ENCODE peak calls at places on chromosome 3, in eight cellular contexts. One of them, this sample, is unnamed.

GRCh38 chr3:4565806-4566501 is 72.8 kb downstream of the ITPR1 start:
- DNase-seq in lower lobe of right lung: no peak
- DNase-seq in endodermal cell: no peak
- DNase-seq in fibroblast of villous mesenchyme: no peak
- DNase-seq in astrocyte of the spinal cord: no peak
- DNase-seq in gastrocnemius medialis: no peak
- DNase-seq in psoas muscle: no peak
- DNase-seq in HL-60: no peak
- DNase-seq in this sample: no peak

GRCh38 chr3:39260957-39261356 is 18.9 kb downstream of the CX3CR1 start:
- DNase-seq in HL-60: peak
- DNase-seq in fibroblast of villous mesenchyme: peak
- DNase-seq in psoas muscle: peak
- DNase-seq in endodermal cell: no peak
- DNase-seq in lower lobe of right lung: peak
- DNase-seq in gastrocnemius medialis: peak
- DNase-seq in astrocyte of the spinal cord: peak
- DNase-seq in this sample: peak

GRCh38 chr3:153835540-153835939 is 285.6 kb upstream of the ARHGEF26 start:
- DNase-seq in lower lobe of right lung: no peak
- DNase-seq in gastrocnemius medialis: no peak
- DNase-seq in fibroblast of villous mesenchyme: no peak
- DNase-seq in endodermal cell: peak
- DNase-seq in HL-60: no peak
- DNase-seq in astrocyte of the spinal cord: no peak
- DNase-seq in psoas muscle: no peak
- DNase-seq in this sample: no peak

GRCh38 chr3:155991847-155992246 is 121.4 kb downstream of the GMPS start:
- DNase-seq in endodermal cell: no peak
- DNase-seq in astrocyte of the spinal cord: no peak
- DNase-seq in psoas muscle: no peak
- DNase-seq in fibroblast of villous mesenchyme: no peak
- DNase-seq in gastrocnemius medialis: no peak
- DNase-seq in HL-60: no peak
- DNase-seq in lower lobe of right lung: no peak
- DNase-seq in this sample: no peak

GRCh38 chr3:176359211-176359610 is 838.1 kb downstream of the TBL1XR1 start:
- DNase-seq in fibroblast of villous mesenchyme: no peak
- DNase-seq in lower lobe of right lung: no peak
- DNase-seq in endodermal cell: peak
- DNase-seq in HL-60: no peak
- DNase-seq in psoas muscle: no peak
- DNase-seq in gastrocnemius medialis: no peak
- DNase-seq in astrocyte of the spinal cord: no peak
- DNase-seq in this sample: no peak

GRCh38 chr3:187544326-187544725 is 125.9 kb downstream of the SST start:
- DNase-seq in astrocyte of the spinal cord: no peak
- DNase-seq in fibroblast of villous mesenchyme: no peak
- DNase-seq in HL-60: no peak
- DNase-seq in psoas muscle: no peak
- DNase-seq in gastrocnemius medialis: no peak
- DNase-seq in endodermal cell: no peak
- DNase-seq in lower lobe of right lung: no peak
- DNase-seq in this sample: no peak

GRCh38 chr3:46955801-46956259 is 20.7 kb downstream of the CCDC12 start:
- DNase-seq in lower lobe of right lung: no peak
- DNase-seq in psoas muscle: no peak
- DNase-seq in endodermal cell: no peak
- DNase-seq in HL-60: no peak
- DNase-seq in gastrocnemius medialis: no peak
- DNase-seq in astrocyte of the spinal cord: no peak
- DNase-seq in fibroblast of villous mesenchyme: peak
- DNase-seq in this sample: no peak

GRCh38 chr3:17969244-17969643 is 226.8 kb upstream of the TBC1D5 start:
- DNase-seq in astrocyte of the spinal cord: no peak
- DNase-seq in endodermal cell: no peak
- DNase-seq in lower lobe of right lung: no peak
- DNase-seq in gastrocnemius medialis: no peak
- DNase-seq in HL-60: no peak
- DNase-seq in fibroblast of villous mesenchyme: no peak
- DNase-seq in psoas muscle: no peak
- DNase-seq in this sample: no peak

GRCh38 chr3:136819784-136820640 is 1.1 kb downstream of the SLC35G2 start:
- DNase-seq in HL-60: no peak
- DNase-seq in astrocyte of the spinal cord: peak
- DNase-seq in endodermal cell: peak
- DNase-seq in psoas muscle: peak
- DNase-seq in lower lobe of right lung: peak
- DNase-seq in fibroblast of villous mesenchyme: peak
- DNase-seq in gastrocnemius medialis: no peak
- DNase-seq in this sample: no peak

GRCh38 chr3:178421069-178421468 is 115.2 kb upstream of the KCNMB2 start:
- DNase-seq in HL-60: no peak
- DNase-seq in fibroblast of villous mesenchyme: no peak
- DNase-seq in psoas muscle: no peak
- DNase-seq in astrocyte of the spinal cord: no peak
- DNase-seq in lower lobe of right lung: no peak
- DNase-seq in gastrocnemius medialis: no peak
- DNase-seq in endodermal cell: no peak
- DNase-seq in this sample: no peak

GRCh38 chr3:190840146-190840545 is 22.3 kb downstream of the GMNC start:
- DNase-seq in gastrocnemius medialis: no peak
- DNase-seq in HL-60: no peak
- DNase-seq in endodermal cell: no peak
- DNase-seq in psoas muscle: no peak
- DNase-seq in astrocyte of the spinal cord: no peak
- DNase-seq in fibroblast of villous mesenchyme: no peak
- DNase-seq in lower lobe of right lung: no peak
- DNase-seq in this sample: no peak

GRCh38 chr3:44392489-44392888 is 53.9 kb downstream of the TCAIM start:
- DNase-seq in fibroblast of villous mesenchyme: no peak
- DNase-seq in endodermal cell: no peak
- DNase-seq in HL-60: no peak
- DNase-seq in lower lobe of right lung: no peak
- DNase-seq in psoas muscle: no peak
- DNase-seq in astrocyte of the spinal cord: no peak
- DNase-seq in gastrocnemius medialis: no peak
- DNase-seq in this sample: no peak

DNA sequence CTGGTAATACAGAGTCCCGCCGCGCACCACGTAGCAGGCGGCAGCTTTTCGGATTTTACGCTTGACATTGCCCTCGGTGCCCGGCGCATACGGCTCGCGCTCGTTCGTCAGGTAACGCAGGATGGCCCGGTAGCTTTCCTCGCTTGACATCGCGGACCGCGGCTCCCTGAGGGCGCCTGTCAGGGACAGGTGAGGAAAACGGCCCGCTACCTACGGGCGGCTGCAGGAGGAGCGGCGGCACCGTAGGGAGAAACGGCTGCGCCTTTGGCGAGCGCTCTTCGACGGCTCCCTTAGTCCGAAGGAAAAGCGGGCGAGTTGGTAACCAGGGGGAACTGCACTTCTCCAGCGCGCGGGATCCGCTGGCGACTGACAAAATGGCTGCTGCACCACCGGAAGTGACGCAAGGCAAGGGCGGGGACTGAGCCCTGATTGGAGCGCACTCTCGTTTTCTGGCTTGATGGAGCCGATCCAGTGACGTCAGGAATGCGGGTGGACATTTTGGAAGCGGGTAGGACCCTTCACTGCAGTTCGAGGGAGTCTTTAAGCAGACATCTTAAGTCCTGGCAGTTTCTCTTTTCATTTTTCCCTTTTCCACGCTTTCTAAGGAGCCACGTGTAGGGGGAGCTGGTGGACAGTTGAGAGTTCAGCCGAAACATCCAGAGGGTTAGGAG is at the start of gene ZBTB11:
- DNase-seq in lower lobe of right lung: peak
- DNase-seq in gastrocnemius medialis: peak
- DNase-seq in psoas muscle: peak
- DNase-seq in fibroblast of villous mesenchyme: peak
- DNase-seq in endodermal cell: peak
- DNase-seq in astrocyte of the spinal cord: peak
- DNase-seq in HL-60: peak
- DNase-seq in this sample: peak
- TF ChIP-seq CTCF in lower lobe of right lung: peak
- TF ChIP-seq CTCF in gastrocnemius medialis: no peak
- TF ChIP-seq CTCF in psoas muscle: peak
- TF ChIP-seq CTCF in fibroblast of villous mesenchyme: peak
- TF ChIP-seq CTCF in endodermal cell: peak
- TF ChIP-seq CTCF in astrocyte of the spinal cord: peak
- TF ChIP-seq CTCF in HL-60: peak
- TF ChIP-seq CTCF in this sample: peak

GRCh38 chr3:14145236-14145635 is 20.4 kb downstream of the TMEM43 start:
- DNase-seq in lower lobe of right lung: no peak
- DNase-seq in psoas muscle: no peak
- DNase-seq in fibroblast of villous mesenchyme: no peak
- DNase-seq in HL-60: no peak
- DNase-seq in gastrocnemius medialis: no peak
- DNase-seq in astrocyte of the spinal cord: peak
- DNase-seq in endodermal cell: peak
- DNase-seq in this sample: no peak

GRCh38 chr3:14144423-14145075 is 19.7 kb downstream of the TMEM43 start:
- DNase-seq in psoas muscle: no peak
- DNase-seq in HL-60: peak
- DNase-seq in fibroblast of villous mesenchyme: peak
- DNase-seq in gastrocnemius medialis: peak
- DNase-seq in astrocyte of the spinal cord: peak
- DNase-seq in lower lobe of right lung: peak
- DNase-seq in endodermal cell: peak
- DNase-seq in this sample: peak

GRCh38 chr3:14142567-14143270 is 17.9 kb downstream of the TMEM43 start:
- DNase-seq in psoas muscle: no peak
- DNase-seq in HL-60: no peak
- DNase-seq in endodermal cell: peak
- DNase-seq in lower lobe of right lung: no peak
- DNase-seq in astrocyte of the spinal cord: no peak
- DNase-seq in fibroblast of villous mesenchyme: no peak
- DNase-seq in gastrocnemius medialis: no peak
- DNase-seq in this sample: no peak

GRCh38 chr3:14143271-14143605 is 18.4 kb downstream of the TMEM43 start:
- DNase-seq in gastrocnemius medialis: no peak
- DNase-seq in endodermal cell: no peak
- DNase-seq in HL-60: no peak
- DNase-seq in lower lobe of right lung: no peak
- DNase-seq in fibroblast of villous mesenchyme: peak
- DNase-seq in astrocyte of the spinal cord: no peak
- DNase-seq in psoas muscle: no peak
- DNase-seq in this sample: no peak

DNA sequence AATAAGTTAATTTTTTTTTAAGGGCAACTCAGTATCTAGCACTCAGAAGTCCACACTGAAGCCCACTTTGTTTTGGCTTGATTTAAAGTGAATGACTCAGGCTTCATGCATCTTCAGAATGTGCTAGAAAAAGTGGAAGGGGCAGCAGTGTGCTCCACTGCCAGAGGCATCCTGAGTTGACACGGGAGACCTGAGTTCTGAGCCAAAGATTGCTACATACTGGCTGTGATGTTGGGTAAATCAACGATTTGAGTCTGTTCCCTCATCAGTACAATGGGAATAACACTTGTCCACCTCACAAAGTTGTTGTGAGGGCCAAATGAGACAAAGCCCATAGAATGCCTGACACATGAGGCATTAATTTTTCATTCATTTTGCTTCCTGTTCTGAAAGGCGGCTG is 19.0 kb downstream of the TMEM43 start:
- DNase-seq in psoas muscle: no peak
- DNase-seq in gastrocnemius medialis: peak
- DNase-seq in astrocyte of the spinal cord: peak
- DNase-seq in HL-60: peak
- DNase-seq in fibroblast of villous mesenchyme: peak
- DNase-seq in endodermal cell: peak
- DNase-seq in lower lobe of right lung: no peak
- DNase-seq in this sample: peak
- H3K4me3 ChIP-seq in psoas muscle: no peak
- H3K4me3 ChIP-seq in gastrocnemius medialis: no peak
- H3K4me3 ChIP-seq in astrocyte of the spinal cord: no peak
- H3K4me3 ChIP-seq in HL-60: no peak
- H3K4me3 ChIP-seq in fibroblast of villous mesenchyme: no peak
- H3K4me3 ChIP-seq in endodermal cell: no peak
- H3K4me3 ChIP-seq in lower lobe of right lung: peak
- H3K4me3 ChIP-seq in this sample: no peak

GRCh38 chr3:140022061-140022781 is 87.2 kb downstream of the CLSTN2 start:
- DNase-seq in astrocyte of the spinal cord: peak
- DNase-seq in gastrocnemius medialis: no peak
- DNase-seq in psoas muscle: peak
- DNase-seq in fibroblast of villous mesenchyme: no peak
- DNase-seq in endodermal cell: no peak
- DNase-seq in HL-60: no peak
- DNase-seq in lower lobe of right lung: no peak
- DNase-seq in this sample: peak
- TF ChIP-seq CTCF in astrocyte of the spinal cord: no peak
- TF ChIP-seq CTCF in gastrocnemius medialis: no peak
- TF ChIP-seq CTCF in psoas muscle: no peak
- TF ChIP-seq CTCF in fibroblast of villous mesenchyme: no peak
- TF ChIP-seq CTCF in endodermal cell: no peak
- TF ChIP-seq CTCF in HL-60: no peak
- TF ChIP-seq CTCF in lower lobe of right lung: no peak
- TF ChIP-seq CTCF in this sample: no peak

GRCh38 chr3:185824467-185825378 is at the start of gene IGF2BP2:
- DNase-seq in endodermal cell: peak
- DNase-seq in gastrocnemius medialis: no peak
- DNase-seq in HL-60: no peak
- DNase-seq in lower lobe of right lung: peak
- DNase-seq in astrocyte of the spinal cord: peak
- DNase-seq in fibroblast of villous mesenchyme: peak
- DNase-seq in psoas muscle: peak
- DNase-seq in this sample: peak

GRCh38 chr3:185823280-185824044 is 1.4 kb downstream of the IGF2BP2 start:
- DNase-seq in astrocyte of the spinal cord: no peak
- DNase-seq in lower lobe of right lung: peak
- DNase-seq in endodermal cell: peak
- DNase-seq in HL-60: no peak
- DNase-seq in gastrocnemius medialis: no peak
- DNase-seq in fibroblast of villous mesenchyme: peak
- DNase-seq in psoas muscle: peak
- DNase-seq in this sample: no peak

GRCh38 chr3:185822957-185823279 is 1.9 kb downstream of the IGF2BP2 start:
- DNase-seq in endodermal cell: no peak
- DNase-seq in gastrocnemius medialis: no peak
- DNase-seq in fibroblast of villous mesenchyme: no peak
- DNase-seq in psoas muscle: no peak
- DNase-seq in HL-60: no peak
- DNase-seq in lower lobe of right lung: no peak
- DNase-seq in astrocyte of the spinal cord: no peak
- DNase-seq in this sample: no peak

GRCh38 chr3:185825379-185825638 is 467 bp upstream of the IGF2BP2 start:
- DNase-seq in lower lobe of right lung: no peak
- DNase-seq in psoas muscle: no peak
- DNase-seq in gastrocnemius medialis: no peak
- DNase-seq in fibroblast of villous mesenchyme: no peak
- DNase-seq in endodermal cell: no peak
- DNase-seq in HL-60: no peak
- DNase-seq in astrocyte of the spinal cord: no peak
- DNase-seq in this sample: no peak

DNA sequence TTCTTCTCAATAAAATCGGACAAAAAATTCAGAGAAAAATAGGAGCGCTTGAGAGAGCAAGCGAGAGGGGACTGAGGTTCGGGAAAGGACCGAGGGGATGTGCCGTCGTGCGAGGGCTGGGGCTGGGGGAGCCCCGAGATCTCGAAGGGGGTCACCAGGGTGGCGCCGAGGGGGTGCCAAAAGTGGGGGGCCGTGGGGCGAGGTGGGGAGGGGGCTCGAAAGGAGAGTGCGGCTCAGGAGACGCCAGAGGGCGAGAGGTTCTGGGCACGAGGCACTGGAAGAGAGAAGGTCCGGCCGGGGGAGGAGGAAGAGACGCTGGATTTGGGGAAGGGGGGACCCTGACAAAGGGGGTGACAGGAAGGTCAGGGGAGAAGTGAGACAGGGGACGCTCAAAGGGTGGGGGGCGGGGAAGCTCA is 783 bp downstream of the IGF2BP2 start:
- DNase-seq in fibroblast of villous mesenchyme: peak
- DNase-seq in psoas muscle: no peak
- DNase-seq in lower lobe of right lung: peak
- DNase-seq in HL-60: no peak
- DNase-seq in endodermal cell: peak
- DNase-seq in astrocyte of the spinal cord: no peak
- DNase-seq in gastrocnemius medialis: no peak
- DNase-seq in this sample: no peak
- H3K4me3 ChIP-seq in fibroblast of villous mesenchyme: peak
- H3K4me3 ChIP-seq in psoas muscle: peak
- H3K4me3 ChIP-seq in lower lobe of right lung: peak
- H3K4me3 ChIP-seq in HL-60: peak
- H3K4me3 ChIP-seq in endodermal cell: peak
- H3K4me3 ChIP-seq in astrocyte of the spinal cord: peak
- H3K4me3 ChIP-seq in gastrocnemius medialis: peak
- H3K4me3 ChIP-seq in this sample: peak